ENCODE peak calls at places on chromosomes 7 and 10, in seven cellular contexts. V is endothelial cell, Q is left ventricle myocardium inferior, T is astrocyte of the spinal cord, D is GM12864, N is epithelial cell of esophagus, W is cardiac muscle cell. K is an unnamed sample.

GRCh38 chr10:115129752-115130151 is 36.6 kb downstream of the ATRNL1 start:
- DNase-seq in V (no peak), Q (no peak), T (peak), D (no peak), N (peak), W (peak), K (no peak)

GRCh38 chr7:92797693-92798092 is 38.7 kb downstream of the CDK6 start:
- DNase-seq in V (no peak), Q (no peak), T (no peak), D (no peak), N (peak), W (no peak), K (no peak)

GRCh38 chr7:2309889-2310331 is 4.3 kb downstream of the SNX8 start:
- DNase-seq in V (no peak), Q (no peak), T (peak), D (no peak), N (peak), W (peak), K (peak)

GRCh38 chr10:101793526-101793925 is 10.3 kb upstream of the NPM3 start:
- DNase-seq in V (no peak), Q (no peak), T (no peak), D (no peak), N (no peak), W (no peak), K (no peak)

GRCh38 chr10:107473221-107473620 is 308.7 kb upstream of the SORCS1 start:
- DNase-seq in V (no peak), Q (no peak), T (no peak), D (no peak), N (no peak), W (no peak), K (no peak)

GRCh38 chr10:72727128-72727527 is 35.2 kb downstream of the MCU start:
- DNase-seq in V (no peak), Q (no peak), T (no peak), D (no peak), N (no peak), W (no peak), K (no peak)

GRCh38 chr10:12644380-12645144 is 295.2 kb downstream of the CAMK1D start:
- DNase-seq in V (no peak), Q (no peak), T (peak), D (no peak), N (no peak), W (no peak), K (no peak)

GRCh38 chr7:115618676-115619075 is 411.9 kb downstream of the TFEC start:
- DNase-seq in V (no peak), Q (no peak), T (peak), D (no peak), N (no peak), W (no peak), K (no peak)

GRCh38 chr7:87152897-87153641 is 816 bp downstream of the DMTF1 start:
- DNase-seq in V (peak), Q (peak), T (peak), D (no peak), N (peak), W (peak), K (peak)

GRCh38 chr10:48364659-48365405 is 58.4 kb downstream of the MAPK8 start:
- DNase-seq in V (no peak), Q (no peak), T (peak), D (no peak), N (peak), W (no peak), K (no peak)

GRCh38 chr10:93680414-93681047 is 21.9 kb downstream of the FRA10AC1 start:
- DNase-seq in V (no peak), Q (no peak), T (peak), D (no peak), N (peak), W (peak), K (no peak)

GRCh38 chr7:148871551-148871950 is 12.5 kb downstream of the EZH2 start:
- DNase-seq in V (no peak), Q (no peak), T (no peak), D (no peak), N (no peak), W (no peak), K (no peak)

GRCh38 chr7:143382126-143382790 is 1.1 kb downstream of the ZYX start:
- DNase-seq in V (no peak), Q (no peak), T (no peak), D (no peak), N (no peak), W (no peak), K (no peak)

GRCh38 chr10:19811517-19811916 is 4.7 kb upstream of the PLXDC2 start:
- DNase-seq in V (peak), Q (no peak), T (peak), D (no peak), N (peak), W (peak), K (no peak)

GRCh38 chr7:19213746-19214145 is 68.5 kb upstream of the FERD3L start:
- DNase-seq in V (no peak), Q (no peak), T (no peak), D (no peak), N (peak), W (no peak), K (no peak)

GRCh38 chr10:106285199-106285598 is 879.3 kb downstream of the SORCS1 start:
- DNase-seq in V (no peak), Q (no peak), T (no peak), D (no peak), N (peak), W (no peak), K (no peak)

GRCh38 chr7:1193593-1194424 is 33.8 kb upstream of the ZFAND2A start:
- DNase-seq in V (peak), Q (peak), T (peak), D (no peak), N (peak), W (peak), K (peak)

DNA sequence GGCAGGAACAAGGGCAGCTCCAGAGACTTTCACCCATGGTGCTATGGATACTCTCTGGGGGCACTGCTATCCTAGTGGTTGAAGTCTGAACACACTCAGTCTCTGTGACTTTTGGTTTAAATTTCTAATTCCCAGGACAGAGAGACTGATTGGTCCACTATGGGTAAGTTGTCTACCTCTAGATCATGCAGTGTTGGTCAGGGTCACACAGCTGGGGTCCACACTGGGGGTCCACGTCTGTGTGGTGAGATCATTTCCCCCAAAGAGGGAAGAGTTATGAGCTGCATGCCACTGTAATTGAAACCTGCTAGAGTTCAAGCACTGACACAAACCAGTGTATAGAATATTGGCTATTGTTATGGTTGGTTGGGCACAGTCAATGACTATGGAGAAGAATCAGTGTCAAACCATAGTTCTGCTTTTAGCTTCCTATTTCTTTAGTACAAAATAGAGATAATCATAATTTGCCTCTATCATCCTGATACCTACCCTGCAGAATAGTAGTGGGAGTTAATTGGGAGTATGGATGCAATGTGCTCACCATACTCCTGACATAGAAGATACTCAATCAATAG is 101.6 kb downstream of the PRTFDC1 start:
- DNase-seq in V (no peak), Q (no peak), T (peak), D (no peak), N (no peak), W (no peak), K (no peak)
- TF ChIP-seq CTCF in V (no peak), Q (no peak), T (no peak), D (no peak), N (no peak), W (no peak), K (no peak)

GRCh38 chr7:133858311-133858710 is 268.8 kb upstream of the LRGUK start:
- DNase-seq in V (no peak), Q (no peak), T (no peak), D (no peak), N (peak), W (no peak), K (no peak)

GRCh38 chr7:133851416-133851815 is 275.7 kb upstream of the LRGUK start:
- DNase-seq in V (no peak), Q (no peak), T (no peak), D (no peak), N (peak), W (no peak), K (no peak)

GRCh38 chr7:133857376-133858119 is 269.6 kb upstream of the LRGUK start:
- DNase-seq in V (no peak), Q (no peak), T (no peak), D (no peak), N (no peak), W (no peak), K (no peak)

GRCh38 chr7:133853706-133854276 is 273.3 kb upstream of the LRGUK start:
- DNase-seq in V (peak), Q (no peak), T (peak), D (no peak), N (peak), W (peak), K (peak)

GRCh38 chr7:133854739-133855138 is 272.4 kb upstream of the LRGUK start:
- DNase-seq in V (no peak), Q (no peak), T (peak), D (no peak), N (peak), W (peak), K (no peak)
- TF ChIP-seq CTCF in V (peak), Q (peak), T (peak), D (peak), N (peak), W (peak), K (peak)

GRCh38 chr10:79367421-79368189 is 20.3 kb downstream of the PPIF start:
- DNase-seq in V (no peak), Q (no peak), T (peak), D (no peak), N (no peak), W (no peak), K (no peak)
- TF ChIP-seq CTCF in V (no peak), Q (no peak), T (no peak), D (no peak), N (no peak), W (no peak), K (no peak)

GRCh38 chr10:132540456-132540855 is 2.9 kb downstream of the INPP5A start:
- DNase-seq in V (no peak), Q (peak), T (peak), D (no peak), N (peak), W (no peak), K (no peak)
- TF ChIP-seq CTCF in V (no peak), Q (peak), T (peak), D (no peak), N (peak), W (peak), K (no peak)

DNA sequence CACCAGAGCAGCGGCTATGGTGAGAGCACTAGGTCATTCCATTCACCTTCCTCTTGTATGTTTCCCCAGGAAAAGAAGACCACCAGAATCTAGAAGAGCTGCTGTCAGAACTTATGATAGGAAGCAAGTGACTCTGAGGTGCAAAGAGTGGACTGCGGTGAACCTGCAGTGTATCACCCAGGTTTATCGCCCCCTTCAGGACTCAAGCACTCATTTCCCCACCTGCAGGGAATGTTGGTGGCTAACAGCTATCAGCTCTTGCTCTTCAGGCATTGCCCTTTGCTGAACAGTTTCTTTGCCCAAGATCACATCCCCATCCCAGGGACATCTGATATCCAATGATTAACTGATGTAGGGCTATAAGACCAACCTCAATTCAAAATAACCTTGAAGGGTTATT is 66.3 kb upstream of the IL6 start:
- DNase-seq in V (no peak), Q (no peak), T (no peak), D (no peak), N (no peak), W (peak), K (no peak)
- TF ChIP-seq CTCF in V (peak), Q (peak), T (no peak), D (peak), N (no peak), W (no peak), K (no peak)

DNA sequence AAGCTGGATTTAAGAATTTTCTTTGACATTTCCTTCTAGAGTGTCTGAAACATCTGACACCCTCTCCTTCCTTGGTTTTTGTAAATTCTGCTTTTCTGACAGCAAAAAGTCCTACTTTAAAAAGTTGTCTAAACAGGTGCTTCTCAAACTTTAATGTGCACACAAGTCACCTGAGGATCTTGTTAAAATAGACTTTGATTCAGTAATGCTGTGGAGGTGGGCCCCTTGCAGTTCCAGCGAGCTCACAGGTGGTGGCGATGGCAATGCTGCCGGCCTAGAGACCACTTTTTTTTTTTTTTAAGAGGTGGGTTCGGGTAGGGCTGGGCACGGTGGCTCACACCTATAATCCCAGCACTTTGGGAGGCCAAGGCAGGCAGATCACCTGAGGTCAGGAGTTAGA is 77.1 kb downstream of the ABCC2 start:
- DNase-seq in V (peak), Q (no peak), T (no peak), D (no peak), N (no peak), W (peak), K (no peak)
- TF ChIP-seq CTCF in V (no peak), Q (no peak), T (peak), D (peak), N (peak), W (peak), K (peak)